ENCODE peak calls at places on chromosomes 4 and X, in eight cellular contexts. T is CD4-positive, alpha-beta T cell; L is heart right ventricle; B is left lung; A is naive thymus-derived CD4-positive, alpha-beta T cell; S is fibroblast of lung; H is lower lobe of right lung; V is pancreas. R is an unnamed sample.

GRCh38 chrX:26557691-26558321 is 341.8 kb downstream of the MAGEB5 start:
- DNase-seq in T (no peak), L (no peak), B (no peak), A (no peak), S (no peak), H (no peak), V (no peak), R (peak; percentile 10)

GRCh38 chr4:13694256-13694655 is 66.7 kb upstream of the BOD1L1 start:
- DNase-seq in T (no peak), L (no peak), B (no peak), A (no peak), S (no peak), H (no peak), V (no peak), R (no peak)

GRCh38 chr4:76830612-76831474 is 67.1 kb downstream of the SOWAHB start:
- DNase-seq in T (no peak), L (no peak), B (no peak), A (no peak), S (peak; percentile 87), H (no peak), V (peak; percentile 69), R (no peak)

GRCh38 chrX:13535371-13535770 is 34.0 kb upstream of the EGFL6 start:
- DNase-seq in T (no peak), L (no peak), B (no peak), A (no peak), S (no peak), H (no peak), V (no peak), R (no peak)

GRCh38 chr4:168736831-168737230 is 240.0 kb downstream of the PALLD start:
- DNase-seq in T (no peak), L (no peak), B (no peak), A (no peak), S (no peak), H (no peak), V (no peak), R (no peak)

GRCh38 chr4:7805533-7806079 is 134.1 kb downstream of the AFAP1 start:
- DNase-seq in T (no peak), L (no peak), B (peak; percentile 79), A (no peak), S (peak; percentile 84), H (peak; percentile 85), V (peak; percentile 82), R (peak; percentile 91)

GRCh38 chr4:5890063-5890727 is 2.7 kb downstream of the CRMP1 start:
- DNase-seq in T (no peak), L (no peak), B (no peak), A (no peak), S (peak; percentile 11), H (no peak), V (no peak), R (no peak)

GRCh38 chrX:50920132-50920531 is 9.6 kb downstream of the BMP15 start:
- DNase-seq in T (no peak), L (no peak), B (no peak), A (no peak), S (peak; percentile 14), H (no peak), V (no peak), R (no peak)

GRCh38 chr4:133148690-133149363 is at the start of gene PCDH10:
- DNase-seq in T (no peak), L (peak; percentile 84), B (peak; percentile 82), A (peak; percentile 2), S (peak; percentile 95), H (peak; percentile 81), V (peak; percentile 86), R (peak; percentile 89)

GRCh38 chr4:53987761-53988171 is 76.6 kb downstream of the CHIC2 start:
- DNase-seq in T (no peak), L (no peak), B (no peak), A (no peak), S (peak; percentile 47), H (no peak), V (no peak), R (no peak)

GRCh38 chr4:172142331-172142738 is 329.1 kb downstream of the GALNTL6 start:
- DNase-seq in T (no peak), L (no peak), B (no peak), A (no peak), S (peak; percentile 26), H (no peak), V (no peak), R (no peak)

GRCh38 chr4:4269856-4270255 is 20.1 kb downstream of the LYAR start:
- DNase-seq in T (peak; percentile 18), L (no peak), B (no peak), A (no peak), S (peak; percentile 17), H (no peak), V (no peak), R (no peak)

GRCh38 chrX:55623100-55623499 is at the start of gene FOXR2:
- DNase-seq in T (no peak), L (no peak), B (no peak), A (no peak), S (no peak), H (no peak), V (no peak), R (no peak)

GRCh38 chr4:20532096-20532495 is 168.2 kb upstream of the PACRGL start:
- DNase-seq in T (no peak), L (no peak), B (no peak), A (no peak), S (no peak), H (no peak), V (no peak), R (no peak)

GRCh38 chr4:173076903-173077629 is 91.5 kb upstream of the GALNT7 start:
- DNase-seq in T (no peak), L (no peak), B (no peak), A (no peak), S (peak; percentile 36), H (no peak), V (no peak), R (no peak)

GRCh38 chrX:109384569-109385174 is 97.2 kb downstream of the GUCY2F start:
- DNase-seq in T (no peak), L (no peak), B (no peak), A (no peak), S (peak; percentile 35), H (no peak), V (no peak), R (no peak)

GRCh38 chrX:133405498-133406180 is 9.7 kb downstream of the GPC4 start:
- DNase-seq in T (no peak), L (no peak), B (no peak), A (no peak), S (no peak), H (no peak), V (no peak), R (no peak)

DNA sequence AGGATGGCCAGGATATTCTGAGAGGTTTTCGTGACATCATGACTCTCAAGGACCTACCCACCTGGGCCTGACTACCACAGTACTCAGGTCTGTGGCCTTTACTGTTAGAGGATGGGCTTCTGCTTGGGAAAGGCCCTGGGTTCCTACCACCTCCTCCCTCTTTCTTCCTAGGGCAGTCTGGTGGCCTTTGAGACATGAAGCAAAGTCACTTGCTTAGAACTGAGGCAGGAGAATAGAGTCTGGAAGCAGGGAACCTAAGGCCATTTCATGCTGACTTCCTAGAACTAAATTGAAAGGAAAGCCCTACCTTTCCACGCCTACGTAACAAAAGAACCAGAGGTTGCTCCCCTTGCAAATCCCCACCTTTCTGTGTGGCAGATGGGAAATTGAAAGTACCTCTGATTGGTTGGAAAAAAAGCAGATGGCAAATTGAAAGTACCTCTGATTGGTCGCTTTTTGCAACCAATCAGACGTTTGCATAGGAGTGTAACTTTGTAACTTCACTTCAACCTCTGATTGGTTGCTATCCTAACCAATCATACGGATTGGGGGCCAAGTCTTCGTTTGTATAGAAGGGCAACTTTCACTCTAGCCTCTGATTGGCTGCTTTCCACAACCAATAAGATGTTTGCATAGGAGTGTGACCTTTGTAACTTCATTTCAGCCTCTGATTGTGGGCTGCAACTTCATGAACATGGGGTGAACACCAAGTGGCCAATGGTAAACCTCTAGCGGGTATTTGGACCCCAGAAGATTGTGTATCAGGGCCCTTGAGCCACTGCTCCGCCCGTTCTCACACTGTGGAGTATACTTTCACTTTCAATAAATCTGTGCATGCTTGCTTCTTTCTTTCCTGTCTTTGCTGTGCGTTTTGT is 9.9 kb upstream of the AKAP14 start:
- DNase-seq in T (no peak), L (no peak), B (no peak), A (peak; percentile 28), S (peak; percentile 45), H (no peak), V (no peak), R (no peak)
- H3K27ac ChIP-seq in T (no peak overlapping the region), L (no peak overlapping the region), B (no peak overlapping the region), A (no peak overlapping the region), S (no peak overlapping the region), H (no peak overlapping the region), V (no peak overlapping the region), R (no peak overlapping the region)

DNA sequence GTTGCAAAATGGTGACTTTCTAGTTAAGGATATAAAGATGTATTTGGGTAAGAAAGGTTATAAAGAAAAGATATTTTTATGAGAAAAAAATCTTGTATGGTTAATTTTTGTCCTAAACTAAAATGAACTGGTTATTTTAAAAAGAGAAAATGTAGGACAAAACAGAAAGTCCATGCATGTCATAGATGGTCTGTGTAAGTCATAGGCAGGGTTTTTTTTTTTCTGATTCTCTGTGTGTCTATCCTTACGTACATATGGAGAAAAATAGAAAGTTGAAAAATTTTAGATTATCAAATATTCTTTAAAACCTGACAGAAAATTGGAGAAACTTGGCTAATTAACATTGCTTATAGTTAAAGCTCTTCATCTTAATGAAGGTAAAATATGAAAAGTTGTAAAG is 493.4 kb downstream of the IQCM start:
- DNase-seq in T (no peak), L (no peak), B (no peak), A (no peak), S (no peak), H (no peak), V (no peak), R (no peak)
- H3K9me3 ChIP-seq in T (no peaks in the 10 kb centered on the region), L (peaks cover 23% of the 10 kb centered on the region), B (no peaks in the 10 kb centered on the region), A (no peaks in the 10 kb centered on the region), S (no peaks in the 10 kb centered on the region), H (no peaks in the 10 kb centered on the region), V (no peaks in the 10 kb centered on the region), R (peaks cover 4% of the 10 kb centered on the region)

GRCh38 chr4:38548256-38548655 is 115.7 kb upstream of the KLF3 start:
- DNase-seq in T (no peak), L (no peak), B (no peak), A (no peak), S (no peak), H (no peak), V (no peak), R (no peak)
- H3K27ac ChIP-seq in T (no peak overlapping the region), L (no peak overlapping the region), B (no peak overlapping the region), A (no peak overlapping the region), S (no peak overlapping the region), H (no peak overlapping the region), V (no peak overlapping the region), R (no peak overlapping the region)

GRCh38 chrX:44953734-44954502 is 80.9 kb downstream of the KDM6A start:
- DNase-seq in T (no peak), L (no peak), B (no peak), A (no peak), S (no peak), H (peak; percentile 46), V (no peak), R (no peak)

GRCh38 chrX:44951572-44952067 is 78.6 kb downstream of the KDM6A start:
- DNase-seq in T (no peak), L (no peak), B (no peak), A (no peak), S (no peak), H (no peak), V (no peak), R (no peak)

GRCh38 chrX:44958480-44958879 is 85.5 kb downstream of the KDM6A start:
- DNase-seq in T (no peak), L (no peak), B (no peak), A (no peak), S (no peak), H (no peak), V (no peak), R (no peak)

GRCh38 chrX:44952329-44953027 is 79.5 kb downstream of the KDM6A start:
- DNase-seq in T (no peak), L (no peak), B (no peak), A (no peak), S (no peak), H (no peak), V (no peak), R (no peak)

GRCh38 chrX:44954562-44954961 is 81.6 kb downstream of the KDM6A start:
- DNase-seq in T (no peak), L (no peak), B (no peak), A (no peak), S (no peak), H (no peak), V (no peak), R (no peak)
- H3K9me3 ChIP-seq in T (no peaks in the 10 kb centered on the region), L (no peaks in the 10 kb centered on the region), B (no peaks in the 10 kb centered on the region), A (no peaks in the 10 kb centered on the region), S (no peaks in the 10 kb centered on the region), H (no peaks in the 10 kb centered on the region), V (no peaks in the 10 kb centered on the region), R (no peaks in the 10 kb centered on the region)

R was measured in RWPE2.